ENCODE peak calls at places on chromosomes 1 and 21, in six cellular contexts. L, Y, F, A, R and Q are unnamed samples.

GRCh38 chr21:45152265-45152746 is 77.9 kb downstream of the ADARB1 start:
- DNase-seq in L (peak), Y (peak), F (peak), A (peak), R (no peak), Q (peak)

GRCh38 chr1:8055973-8056372 is 29.9 kb upstream of the ERRFI1 start:
- DNase-seq in L (no peak), Y (no peak), F (no peak), A (no peak), R (peak), Q (no peak)

GRCh38 chr1:145983206-145983675 is 13.1 kb downstream of the TXNIP start:
- DNase-seq in L (peak), Y (no peak), F (peak), A (no peak), R (no peak), Q (no peak)

GRCh38 chr1:99685516-99686180 is 39.7 kb downstream of the PALMD start:
- DNase-seq in L (peak), Y (no peak), F (peak), A (no peak), R (peak), Q (peak)

GRCh38 chr1:147171399-147172167 is 687 bp downstream of the PRKAB2 start:
- DNase-seq in L (peak), Y (no peak), F (no peak), A (peak), R (no peak), Q (no peak)

GRCh38 chr1:201041011-201041410 is 17.5 kb upstream of the KIF21B start:
- DNase-seq in L (no peak), Y (no peak), F (no peak), A (no peak), R (no peak), Q (no peak)

GRCh38 chr1:16367258-16367967 is 371 bp downstream of the SZRD1 start:
- DNase-seq in L (peak), Y (peak), F (peak), A (peak), R (no peak), Q (peak)

GRCh38 chr1:36248250-36248894 is 24.1 kb downstream of the THRAP3 start:
- DNase-seq in L (no peak), Y (no peak), F (peak), A (no peak), R (no peak), Q (peak)

GRCh38 chr1:12541274-12542137 is 76.5 kb downstream of the DHRS3 start:
- DNase-seq in L (no peak), Y (no peak), F (peak), A (no peak), R (no peak), Q (peak)